ENCODE peak calls at places on chromosomes 4 and X, in eight cellular contexts. H is A549, W is tibial artery, X is ascending aorta, Y is kidney epithelial cell, L is psoas muscle, C is fibroblast of mammary gland, F is HL-60. V is an unnamed sample.

GRCh38 chr4:183321079-183321478 is 1.0 kb upstream of the CLDN22 start:
- DNase-seq in Y (no peak), X (no peak), F (no peak), L (no peak), W (no peak), C (no peak), H (no peak), V (no peak)

GRCh38 chrX:43469391-43470054 is 186.6 kb upstream of the MAOA start:
- DNase-seq in W (no peak), F (no peak), L (no peak), H (no peak), Y (no peak), X (no peak), C (no peak), V (no peak)

GRCh38 chrX:149540133-149540620 is 635 bp upstream of the EOLA1 start:
- DNase-seq in F (peak), C (peak), W (peak), X (peak), Y (peak), L (peak), H (peak), V (peak)

GRCh38 chr4:156781852-156782251 is 189.7 kb downstream of the PDGFC start:
- DNase-seq in H (peak), L (no peak), W (no peak), X (no peak), F (no peak), C (peak), Y (no peak), V (no peak)

GRCh38 chr4:138816883-138817282 is 198.7 kb upstream of the NOCT start:
- DNase-seq in C (no peak), Y (no peak), W (no peak), F (no peak), L (no peak), X (no peak), H (no peak), V (no peak)

GRCh38 chrX:44344194-44344593 is 722 bp upstream of the EFHC2 start:
- DNase-seq in X (no peak), C (no peak), F (peak), W (no peak), H (no peak), L (no peak), Y (no peak), V (no peak)

GRCh38 chr4:168353746-168354145 is 35.2 kb upstream of the DDX60 start:
- DNase-seq in L (no peak), F (no peak), C (no peak), H (no peak), W (no peak), X (no peak), Y (no peak), V (no peak)

GRCh38 chr4:95255396-95256107 is 293.2 kb downstream of the UNC5C start:
- DNase-seq in C (peak), W (no peak), Y (peak), L (no peak), X (no peak), F (no peak), H (no peak), V (no peak)

GRCh38 chr4:113744667-113745241 is 16.8 kb downstream of the CAMK2D start:
- DNase-seq in F (no peak), Y (no peak), C (no peak), L (no peak), X (no peak), W (no peak), H (no peak), V (no peak)

GRCh38 chrX:100662791-100663190 is 18.8 kb downstream of the SRPX2 start:
- DNase-seq in X (no peak), L (no peak), F (no peak), H (no peak), C (peak), W (no peak), Y (no peak), V (no peak)

GRCh38 chr4:95545526-95545925 is 3.2 kb downstream of the UNC5C start:
- DNase-seq in X (no peak), W (no peak), Y (no peak), F (no peak), L (no peak), H (no peak), C (no peak), V (no peak)

DNA sequence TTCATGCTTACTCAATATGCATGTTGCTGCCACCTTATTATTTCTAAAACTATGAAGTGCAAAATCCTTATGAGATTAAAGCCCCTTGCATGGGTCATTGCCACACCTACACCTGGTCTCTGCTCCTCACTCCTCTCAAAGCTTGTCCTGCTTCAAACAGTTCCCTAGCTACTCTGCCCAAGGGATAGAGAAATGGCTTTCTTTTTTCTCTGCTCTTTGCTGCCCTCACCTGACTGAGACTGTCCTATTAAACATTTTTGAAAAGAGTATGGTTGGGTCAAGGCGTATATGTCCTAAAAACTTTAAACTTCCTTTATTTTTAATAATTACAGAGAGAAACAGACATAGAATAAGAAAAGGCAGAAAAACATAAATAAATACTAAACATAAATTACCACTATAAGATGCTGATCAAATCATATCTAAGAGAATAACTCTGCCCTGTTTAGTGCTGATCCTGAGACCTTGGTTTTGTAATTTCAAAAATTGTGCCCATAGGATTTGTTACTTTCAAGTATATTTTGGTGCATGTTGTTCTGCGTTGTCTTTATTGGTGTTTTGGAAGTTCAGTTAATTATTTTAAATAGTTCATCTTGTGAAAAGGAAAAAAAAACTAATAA is 704.9 kb upstream of the PABPC4L start:
- DNase-seq in L (no peak), H (peak), W (no peak), F (no peak), Y (no peak), C (no peak), X (no peak), V (no peak)
- TF ChIP-seq CTCF in L (no peak), H (peak), W (no peak), F (no peak), Y (peak), C (peak), X (no peak), V (no peak)

GRCh38 chr4:37400326-37400881 is 155.9 kb downstream of the NWD2 start:
- DNase-seq in C (no peak), X (no peak), Y (no peak), F (no peak), L (no peak), W (no peak), H (no peak), V (no peak)
- H3K4me3 ChIP-seq in C (no peak), X (no peak), Y (no peak), F (no peak), L (no peak), W (no peak), H (no peak), V (no peak)

GRCh38 chrX:145213504-145213903 is 33.8 kb upstream of the SPANXN1 start:
- DNase-seq in X (no peak), L (no peak), Y (no peak), H (peak), W (no peak), F (peak), C (peak), V (no peak)
- TF ChIP-seq CTCF in X (no peak), L (peak), Y (peak), H (peak), W (no peak), F (no peak), C (peak), V (no peak)

GRCh38 chr4:44145868-44146267 is 302.7 kb downstream of the KCTD8 start:
- DNase-seq in Y (no peak), L (no peak), C (peak), W (no peak), F (no peak), H (no peak), X (no peak), V (no peak)
- H3K4me3 ChIP-seq in Y (no peak), L (no peak), C (no peak), W (no peak), F (no peak), H (no peak), X (no peak), V (no peak)

DNA sequence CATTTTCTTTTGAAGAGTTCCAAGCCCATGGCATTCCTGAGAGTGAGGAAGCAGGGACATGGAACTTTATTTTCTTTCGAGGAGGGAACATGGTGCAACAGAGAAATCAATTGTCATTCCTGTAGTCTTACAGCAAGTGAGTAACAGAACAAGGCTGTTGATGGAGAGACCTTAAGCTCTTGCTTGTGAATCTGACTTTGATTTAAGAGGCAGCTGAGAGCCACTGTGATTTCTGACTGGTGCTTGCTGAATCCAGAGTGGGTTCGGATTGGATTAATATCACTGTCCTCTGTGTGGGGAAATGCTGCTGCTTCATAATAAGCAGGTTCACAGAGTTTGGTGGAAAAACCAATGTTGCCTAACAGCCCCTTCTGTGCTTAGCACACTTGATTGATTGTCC is 4.7 kb upstream of the ATP1B4 start:
- DNase-seq in H (no peak), F (no peak), W (no peak), X (no peak), L (no peak), Y (no peak), C (no peak), V (no peak)
- TF ChIP-seq CTCF in H (no peak), F (no peak), W (no peak), X (no peak), L (no peak), Y (no peak), C (no peak), V (no peak)

DNA sequence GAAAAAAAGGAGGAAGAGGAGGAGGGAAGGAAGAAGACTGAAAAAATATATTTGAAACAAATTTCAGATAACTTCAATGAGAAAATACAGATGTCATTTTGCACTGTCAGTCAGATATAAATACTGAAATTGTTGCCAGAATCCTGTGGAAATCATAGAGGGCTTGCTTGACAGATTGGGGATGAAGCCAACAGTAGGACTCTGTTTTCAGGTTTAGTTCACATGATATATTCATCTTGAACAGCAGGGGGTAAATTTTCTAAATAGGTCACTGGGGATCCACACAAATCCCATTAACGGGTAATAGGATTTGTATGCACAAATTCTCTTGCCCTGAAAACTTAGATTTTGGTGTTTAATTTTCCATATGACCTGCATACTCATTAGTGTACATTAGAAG is 103.3 kb upstream of the PCDH18 start:
- DNase-seq in L (no peak), F (no peak), C (peak), X (no peak), Y (no peak), H (no peak), W (no peak), V (no peak)
- H3K4me3 ChIP-seq in L (no peak), F (no peak), C (no peak), X (no peak), Y (no peak), H (no peak), W (no peak), V (no peak)

GRCh38 chrX:5876984-5877655 is 351.5 kb downstream of the NLGN4X start:
- DNase-seq in H (peak), F (peak), W (no peak), Y (no peak), C (peak), L (no peak), X (no peak), V (no peak)
- TF ChIP-seq CTCF in H (peak), F (peak), W (peak), Y (peak), C (peak), L (peak), X (no peak), V (peak)

V was measured in AG04449.